ENCODE peak calls at places on chromosomes 13 and 19, in four cellular contexts. X is K562, V is heart left ventricle, T is astrocyte. W is an unnamed sample.

GRCh38 chr13:46106839-46107371 is 2.1 kb upstream of the CPB2 start:
- DNase-seq in X (no peak), V (no peak), T (no peak), W (no peak)

GRCh38 chr19:50272263-50272897 is 56.8 kb downstream of the KCNC3 start:
- DNase-seq in X (no peak), V (no peak), T (no peak), W (no peak)

GRCh38 chr19:28532765-28533341 is 680.1 kb downstream of the UQCRFS1 start:
- DNase-seq in X (no peak), V (no peak), T (no peak), W (no peak)

GRCh38 chr19:5436101-5436947 is 18.9 kb upstream of the ZNRF4 start:
- DNase-seq in X (peak), V (no peak), T (peak), W (peak)

GRCh38 chr19:15576526-15577156 is 38.4 kb upstream of the CYP4F8 start:
- DNase-seq in X (no peak), V (no peak), T (no peak), W (no peak)

GRCh38 chr19:36574762-36575161 is 1.7 kb upstream of the ZNF529 start:
- DNase-seq in X (no peak), V (no peak), T (no peak), W (no peak)

GRCh38 chr19:18700501-18701249 is 17.2 kb downstream of the CRTC1 start:
- DNase-seq in X (peak), V (peak), T (peak), W (peak)

GRCh38 chr19:50415661-50416033 is 3.1 kb upstream of the SPIB start:
- DNase-seq in X (peak), V (no peak), T (no peak), W (no peak)

GRCh38 chr19:17180997-17181702 is 34.0 kb upstream of the USE1 start:
- DNase-seq in X (no peak), V (no peak), T (no peak), W (no peak)

GRCh38 chr13:107993239-107993948 is 221.9 kb downstream of the LIG4 start:
- DNase-seq in X (peak), V (no peak), T (no peak), W (no peak)

GRCh38 chr13:59086147-59086546 is 1077.6 kb downstream of the DIAPH3 start:
- DNase-seq in X (no peak), V (no peak), T (peak), W (peak)

GRCh38 chr19:3849092-3849491 is 19.7 kb downstream of the ZFR2 start:
- DNase-seq in X (peak), V (no peak), T (no peak), W (peak)

GRCh38 chr19:46631481-46631880 is 4.5 kb downstream of the GNG8 start:
- DNase-seq in X (no peak), V (no peak), T (no peak), W (peak)

GRCh38 chr19:52191951-52192350 is 2.1 kb downstream of the PPP2R1A start:
- DNase-seq in X (no peak), V (peak), T (no peak), W (no peak)
- H3K4me3 ChIP-seq in X (peak), V (peak), T (peak), W (peak)

GRCh38 chr19:14089662-14090508 is 666 bp downstream of the SAMD1 start:
- DNase-seq in X (peak), V (peak), T (peak), W (peak)

GRCh38 chr19:14090509-14091085 is at the start of gene SAMD1:
- DNase-seq in X (peak), V (peak), T (peak), W (peak)

GRCh38 chr19:14091086-14091884 is 734 bp upstream of the SAMD1 start:
- DNase-seq in X (peak), V (no peak), T (peak), W (peak)

GRCh38 chr19:14088634-14089411 is 1.7 kb downstream of the SAMD1 start:
- DNase-seq in X (no peak), V (no peak), T (no peak), W (no peak)

DNA sequence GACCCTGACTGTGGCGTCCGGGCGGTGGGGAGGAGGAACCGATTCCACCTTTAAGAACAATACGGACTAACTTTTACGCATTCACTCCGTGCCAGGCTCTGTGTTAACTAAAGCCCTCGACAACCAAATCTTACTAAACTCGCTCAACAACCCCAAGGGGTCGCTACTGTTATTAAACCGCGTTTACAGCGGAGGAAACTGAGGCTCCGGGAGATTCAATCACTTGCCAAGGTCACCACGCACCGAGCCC is 1.2 kb downstream of the SAMD1 start:
- DNase-seq in X (no peak), V (no peak), T (peak), W (peak)
- TF ChIP-seq CTCF in X (no peak), V (no peak), T (no peak), W (no peak)

GRCh38 chr13:26518433-26519084 is 38.9 kb upstream of the WASF3 start:
- DNase-seq in X (no peak), V (no peak), T (no peak), W (no peak)
- H3K4me3 ChIP-seq in X (no peak), V (no peak), T (no peak), W (no peak)

GRCh38 chr13:75482070-75482819 is at the start of gene TBC1D4:
- DNase-seq in X (peak), V (peak), T (peak), W (peak)
- TF ChIP-seq CTCF in X (peak), V (peak), T (peak), W (peak)

GRCh38 chr19:41957838-41958366 is 1.2 kb downstream of the RABAC1 start:
- DNase-seq in X (peak), V (peak), T (peak), W (peak)
- H3K4me3 ChIP-seq in X (peak), V (peak), T (peak), W (peak)

DNA sequence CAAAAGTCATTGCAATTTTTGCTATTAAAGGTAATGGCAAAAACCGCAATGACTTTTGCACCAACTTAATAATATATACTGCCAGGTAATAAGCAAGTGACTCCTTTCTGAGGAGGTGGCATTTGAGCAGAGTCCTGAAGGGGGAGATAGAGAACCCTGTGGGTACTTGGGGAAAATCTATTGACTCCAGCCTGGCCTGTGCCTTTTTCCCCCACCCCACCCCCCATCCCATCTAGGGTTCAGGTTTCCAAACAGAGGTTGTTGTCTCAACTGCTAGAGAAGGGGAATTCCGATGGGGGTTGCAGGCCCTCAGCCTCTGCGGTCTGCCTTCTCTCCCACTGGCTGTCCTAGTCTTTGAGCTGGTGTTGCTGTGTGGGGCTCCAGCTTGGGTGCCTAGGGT is 11.5 kb downstream of the S1PR2 start:
- DNase-seq in X (peak), V (no peak), T (no peak), W (peak)
- TF ChIP-seq CTCF in X (peak), V (no peak), T (peak), W (peak)

DNA sequence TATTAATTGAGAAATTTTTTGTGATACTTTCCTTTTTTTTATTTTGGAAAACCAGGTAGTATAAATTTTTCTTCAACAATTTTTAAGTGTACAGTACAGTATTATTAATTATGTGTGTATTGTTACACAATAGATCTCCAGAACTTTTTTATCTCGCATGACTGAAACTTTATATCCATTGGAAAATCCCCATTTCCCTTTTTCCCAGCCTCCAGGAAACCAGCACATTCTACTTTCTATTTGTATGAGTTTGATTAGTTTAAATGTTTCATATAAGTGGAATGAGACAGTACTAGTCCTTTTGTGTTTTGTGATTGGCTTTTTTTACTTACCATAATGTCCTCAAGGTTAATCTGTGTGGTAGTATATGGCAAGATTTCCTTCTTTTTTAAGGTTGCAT is 399.5 kb upstream of the ARGLU1 start:
- DNase-seq in X (no peak), V (no peak), T (no peak), W (no peak)
- H3K4me3 ChIP-seq in X (no peak), V (no peak), T (no peak), W (no peak)

GRCh38 chr13:27280841-27281240 is 10.2 kb downstream of the RASL11A start:
- DNase-seq in X (no peak), V (no peak), T (no peak), W (no peak)

GRCh38 chr13:27283906-27284523 is 13.4 kb downstream of the RASL11A start:
- DNase-seq in X (peak), V (no peak), T (no peak), W (peak)

GRCh38 chr13:27279506-27279905 is 8.9 kb downstream of the RASL11A start:
- DNase-seq in X (no peak), V (no peak), T (no peak), W (no peak)

GRCh38 chr13:27280009-27280646 is 9.5 kb downstream of the RASL11A start:
- DNase-seq in X (no peak), V (no peak), T (no peak), W (no peak)

DNA sequence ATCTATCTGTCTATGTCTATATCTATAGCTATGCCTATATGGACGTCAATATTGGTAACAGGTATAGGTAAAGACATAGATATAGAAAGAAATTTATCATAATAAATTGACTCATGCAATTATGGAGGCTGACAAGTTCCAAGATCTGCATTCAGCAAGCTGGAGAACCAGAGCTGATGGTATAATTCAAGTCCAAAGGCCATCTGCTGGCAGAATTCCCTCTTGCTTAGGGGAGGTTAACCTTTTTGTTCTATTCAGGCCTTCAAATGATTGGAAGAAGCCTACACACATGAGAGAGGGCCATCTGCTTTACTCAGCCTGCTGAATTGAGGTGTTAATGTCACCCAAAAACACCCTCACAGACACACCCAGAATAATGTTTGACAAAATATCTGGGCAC is 10.8 kb downstream of the RASL11A start:
- DNase-seq in X (no peak), V (no peak), T (no peak), W (no peak)
- TF ChIP-seq CTCF in X (no peak), V (no peak), T (no peak), W (no peak)

GRCh38 chr19:47729468-47729798 is 15.9 kb upstream of the NOP53 start:
- DNase-seq in X (peak), V (peak), T (peak), W (peak)

GRCh38 chr19:47730910-47731309 is 14.4 kb upstream of the NOP53 start:
- DNase-seq in X (no peak), V (no peak), T (no peak), W (no peak)

GRCh38 chr19:47730521-47730889 is 14.8 kb upstream of the NOP53 start:
- DNase-seq in X (no peak), V (no peak), T (no peak), W (no peak)

GRCh38 chr19:47726467-47726866 is 13.2 kb downstream of the EHD2 start:
- DNase-seq in X (no peak), V (no peak), T (peak), W (peak)

DNA sequence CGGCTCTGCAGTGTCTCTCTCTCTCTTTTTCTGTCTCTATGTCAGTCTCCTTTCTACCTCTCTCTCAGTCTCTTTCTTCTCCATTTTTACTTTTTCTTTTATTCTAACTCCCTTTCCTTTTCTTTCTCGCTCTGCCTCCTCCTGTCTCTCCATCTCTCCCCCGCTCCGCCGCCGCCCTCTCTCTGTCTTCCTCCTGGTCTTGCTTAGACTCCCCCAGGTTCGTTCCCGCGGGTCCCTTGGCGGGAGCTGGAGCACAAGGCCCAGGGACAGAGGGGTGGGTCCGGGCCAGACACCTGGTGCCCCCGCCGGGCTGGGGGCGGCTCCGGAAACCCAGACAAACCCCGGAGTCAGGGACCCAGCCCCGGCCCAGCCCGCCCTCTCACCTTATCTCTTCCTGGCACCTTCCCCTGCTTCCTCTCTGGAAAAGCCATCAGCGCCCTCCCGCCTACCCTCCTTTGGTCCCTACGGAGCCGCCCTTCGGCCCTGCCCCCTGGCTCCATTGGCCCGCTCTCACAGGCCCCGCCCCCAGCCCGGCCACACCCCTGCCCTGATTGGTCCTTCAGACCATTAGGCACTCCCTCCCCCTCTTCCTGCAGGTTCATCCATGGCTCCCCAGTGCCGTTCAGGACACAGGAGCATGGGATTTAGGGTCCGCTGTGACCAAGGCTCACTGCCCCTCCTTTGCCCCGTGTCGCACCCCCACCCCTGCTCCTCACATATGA is 15.4 kb upstream of the NOP53 start:
- DNase-seq in X (peak), V (peak), T (no peak), W (peak)
- H3K4me3 ChIP-seq in X (peak), V (peak), T (peak), W (no peak)

GRCh38 chr19:1266116-1266817 is 2.9 kb upstream of the CIRBP start:
- DNase-seq in X (peak), V (peak), T (peak), W (peak)
- TF ChIP-seq CTCF in X (no peak), V (no peak), T (no peak), W (no peak)

W was measured in fibroblast of mammary gland.